ENCODE peak calls at places on chromosomes 1 and 21, in seven cellular contexts. One of them, this sample, is unnamed.

GRCh38 chr1:29133861-29134694 is 10.4 kb upstream of the TMEM200B start:
- DNase-seq in adrenal gland: no peak
- DNase-seq in esophagus squamous epithelium: no peak
- DNase-seq in transverse colon: no peak
- DNase-seq in stomach: no peak
- DNase-seq in heart left ventricle: no peak
- DNase-seq in prostate gland: no peak
- DNase-seq in this sample: no peak

GRCh38 chr1:94250341-94250740 is 13.0 kb upstream of the ARHGAP29 start:
- DNase-seq in adrenal gland: no peak
- DNase-seq in esophagus squamous epithelium: no peak
- DNase-seq in transverse colon: no peak
- DNase-seq in stomach: peak
- DNase-seq in heart left ventricle: no peak
- DNase-seq in prostate gland: no peak
- DNase-seq in this sample: no peak

GRCh38 chr21:36113647-36114428 is 21.0 kb upstream of the CBR3 start:
- DNase-seq in adrenal gland: no peak
- DNase-seq in esophagus squamous epithelium: no peak
- DNase-seq in transverse colon: peak
- DNase-seq in stomach: peak
- DNase-seq in heart left ventricle: no peak
- DNase-seq in prostate gland: peak
- DNase-seq in this sample: no peak

GRCh38 chr1:32933742-32934322 is 30.8 kb downstream of the RNF19B start:
- DNase-seq in adrenal gland: peak
- DNase-seq in esophagus squamous epithelium: no peak
- DNase-seq in transverse colon: peak
- DNase-seq in stomach: peak
- DNase-seq in heart left ventricle: no peak
- DNase-seq in prostate gland: peak
- DNase-seq in this sample: peak

GRCh38 chr1:224114787-224115175 is 870 bp downstream of the FBXO28 start:
- DNase-seq in adrenal gland: no peak
- DNase-seq in esophagus squamous epithelium: no peak
- DNase-seq in transverse colon: no peak
- DNase-seq in stomach: no peak
- DNase-seq in heart left ventricle: no peak
- DNase-seq in prostate gland: no peak
- DNase-seq in this sample: no peak

GRCh38 chr1:110070282-110070967 is at the start of gene ALX3:
- DNase-seq in adrenal gland: no peak
- DNase-seq in esophagus squamous epithelium: no peak
- DNase-seq in transverse colon: no peak
- DNase-seq in stomach: no peak
- DNase-seq in heart left ventricle: no peak
- DNase-seq in prostate gland: no peak
- DNase-seq in this sample: no peak

GRCh38 chr1:183126000-183126366 is 60.1 kb upstream of the LAMC2 start:
- DNase-seq in adrenal gland: no peak
- DNase-seq in esophagus squamous epithelium: no peak
- DNase-seq in transverse colon: no peak
- DNase-seq in stomach: no peak
- DNase-seq in heart left ventricle: no peak
- DNase-seq in prostate gland: no peak
- DNase-seq in this sample: no peak

GRCh38 chr1:109490029-109490933 is 3.6 kb upstream of the CYB561D1 start:
- DNase-seq in adrenal gland: peak
- DNase-seq in esophagus squamous epithelium: no peak
- DNase-seq in transverse colon: peak
- DNase-seq in stomach: peak
- DNase-seq in heart left ventricle: no peak
- DNase-seq in prostate gland: peak
- DNase-seq in this sample: peak

GRCh38 chr1:187788686-187789085 is 959.9 kb downstream of the PLA2G4A start:
- DNase-seq in adrenal gland: no peak
- DNase-seq in esophagus squamous epithelium: no peak
- DNase-seq in transverse colon: no peak
- DNase-seq in stomach: no peak
- DNase-seq in heart left ventricle: no peak
- DNase-seq in prostate gland: no peak
- DNase-seq in this sample: no peak

GRCh38 chr21:35406600-35406999 is 357.5 kb upstream of the RUNX1 start:
- DNase-seq in adrenal gland: no peak
- DNase-seq in esophagus squamous epithelium: no peak
- DNase-seq in transverse colon: no peak
- DNase-seq in stomach: no peak
- DNase-seq in heart left ventricle: no peak
- DNase-seq in prostate gland: no peak
- DNase-seq in this sample: no peak

GRCh38 chr1:7250176-7250575 is 464.9 kb downstream of the CAMTA1 start:
- DNase-seq in adrenal gland: no peak
- DNase-seq in esophagus squamous epithelium: no peak
- DNase-seq in transverse colon: no peak
- DNase-seq in stomach: no peak
- DNase-seq in heart left ventricle: no peak
- DNase-seq in prostate gland: no peak
- DNase-seq in this sample: no peak

GRCh38 chr1:159941867-159942560 is 3.4 kb downstream of the IGSF9 start:
- DNase-seq in adrenal gland: no peak
- DNase-seq in esophagus squamous epithelium: no peak
- DNase-seq in transverse colon: no peak
- DNase-seq in stomach: no peak
- DNase-seq in heart left ventricle: no peak
- DNase-seq in prostate gland: no peak
- DNase-seq in this sample: no peak

GRCh38 chr1:20494609-20495311 is 8.8 kb upstream of the CAMK2N1 start:
- DNase-seq in adrenal gland: peak
- DNase-seq in esophagus squamous epithelium: no peak
- DNase-seq in transverse colon: no peak
- DNase-seq in stomach: no peak
- DNase-seq in heart left ventricle: no peak
- DNase-seq in prostate gland: no peak
- DNase-seq in this sample: no peak

DNA sequence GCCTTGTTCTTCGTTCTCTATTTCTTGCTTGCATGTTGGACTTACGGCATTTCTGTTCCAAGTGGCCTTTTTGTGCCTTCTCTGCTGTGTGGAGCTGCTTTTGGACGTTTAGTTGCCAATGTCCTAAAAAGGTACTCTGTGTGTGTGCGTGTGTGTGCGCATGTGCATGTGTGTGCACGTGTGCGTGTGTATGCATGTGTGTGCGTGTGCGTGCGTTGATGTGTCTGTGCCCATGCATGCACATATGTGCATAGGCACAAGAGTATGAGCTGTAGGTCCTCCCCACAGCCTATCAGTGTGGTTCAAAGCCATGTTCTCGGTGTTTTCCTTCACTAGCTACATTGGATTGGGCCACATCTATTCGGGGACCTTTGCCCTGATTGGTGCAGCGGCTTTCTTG is 13.7 kb downstream of the NPPA start:
- DNase-seq in adrenal gland: no peak
- DNase-seq in esophagus squamous epithelium: no peak
- DNase-seq in transverse colon: no peak
- DNase-seq in stomach: no peak
- DNase-seq in heart left ventricle: no peak
- DNase-seq in prostate gland: no peak
- DNase-seq in this sample: no peak
- TF ChIP-seq POLR2A in adrenal gland: no peak
- TF ChIP-seq POLR2A in esophagus squamous epithelium: no peak
- TF ChIP-seq POLR2A in transverse colon: no peak
- TF ChIP-seq POLR2A in stomach: no peak
- TF ChIP-seq POLR2A in heart left ventricle: no peak
- TF ChIP-seq POLR2A in prostate gland: no peak
- TF ChIP-seq POLR2A in this sample: no peak

GRCh38 chr1:89023026-89023425 is 360 bp upstream of the GBP3 start:
- DNase-seq in adrenal gland: no peak
- DNase-seq in esophagus squamous epithelium: no peak
- DNase-seq in transverse colon: no peak
- DNase-seq in stomach: no peak
- DNase-seq in heart left ventricle: no peak
- DNase-seq in prostate gland: no peak
- DNase-seq in this sample: no peak
- H3K4me3 ChIP-seq in adrenal gland: peak
- H3K4me3 ChIP-seq in esophagus squamous epithelium: peak
- H3K4me3 ChIP-seq in transverse colon: no peak
- H3K4me3 ChIP-seq in stomach: peak
- H3K4me3 ChIP-seq in heart left ventricle: peak
- H3K4me3 ChIP-seq in prostate gland: no peak
- H3K4me3 ChIP-seq in this sample: no peak

DNA sequence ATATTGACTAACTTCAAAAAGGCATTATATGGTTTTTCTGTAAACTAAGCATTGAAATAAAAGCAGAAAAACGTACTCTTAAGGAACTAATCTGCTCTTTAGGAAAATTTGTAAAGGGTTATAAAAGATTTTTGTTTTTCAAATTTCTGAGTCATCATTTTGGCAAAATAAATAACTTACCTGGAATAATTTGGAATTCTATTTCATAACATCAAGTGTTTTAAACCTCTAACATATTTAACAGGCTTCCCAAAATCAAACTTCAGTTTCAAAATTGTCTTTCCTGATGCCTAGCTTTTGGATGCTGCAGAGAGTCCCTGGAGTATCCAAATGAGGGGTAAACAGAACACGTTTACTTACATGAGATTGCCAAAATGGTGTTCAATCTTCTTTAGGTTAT is 108.5 kb downstream of the COP1 start:
- DNase-seq in adrenal gland: no peak
- DNase-seq in esophagus squamous epithelium: no peak
- DNase-seq in transverse colon: no peak
- DNase-seq in stomach: no peak
- DNase-seq in heart left ventricle: no peak
- DNase-seq in prostate gland: no peak
- DNase-seq in this sample: no peak
- TF ChIP-seq POLR2A in adrenal gland: no peak
- TF ChIP-seq POLR2A in esophagus squamous epithelium: no peak
- TF ChIP-seq POLR2A in transverse colon: no peak
- TF ChIP-seq POLR2A in stomach: no peak
- TF ChIP-seq POLR2A in heart left ventricle: no peak
- TF ChIP-seq POLR2A in prostate gland: no peak
- TF ChIP-seq POLR2A in this sample: no peak

DNA sequence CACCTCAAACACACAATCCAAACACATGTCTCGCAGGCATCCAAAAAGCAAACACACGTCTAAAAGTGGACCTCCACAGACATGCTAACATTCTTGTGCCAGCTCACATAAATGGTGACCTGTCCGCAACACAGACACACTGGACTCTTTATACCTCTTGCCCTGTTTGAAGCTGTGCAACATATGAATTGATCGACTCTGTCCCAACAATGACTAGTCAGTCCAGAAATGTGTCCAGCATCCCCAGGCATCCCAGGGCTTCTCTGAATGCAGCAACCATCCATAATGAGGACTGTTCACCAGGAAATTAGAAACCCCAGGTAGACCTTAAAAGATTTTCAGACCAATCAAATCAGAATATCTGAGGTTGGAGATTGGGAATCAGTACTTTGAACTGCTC is 3.2 kb downstream of the DDR2 start:
- DNase-seq in adrenal gland: no peak
- DNase-seq in esophagus squamous epithelium: no peak
- DNase-seq in transverse colon: no peak
- DNase-seq in stomach: no peak
- DNase-seq in heart left ventricle: no peak
- DNase-seq in prostate gland: no peak
- DNase-seq in this sample: no peak
- H3K4me3 ChIP-seq in adrenal gland: peak
- H3K4me3 ChIP-seq in esophagus squamous epithelium: peak
- H3K4me3 ChIP-seq in transverse colon: no peak
- H3K4me3 ChIP-seq in stomach: peak
- H3K4me3 ChIP-seq in heart left ventricle: no peak
- H3K4me3 ChIP-seq in prostate gland: no peak
- H3K4me3 ChIP-seq in this sample: no peak

GRCh38 chr21:37845535-37845934 is 70.7 kb downstream of the KCNJ6 start:
- DNase-seq in adrenal gland: no peak
- DNase-seq in esophagus squamous epithelium: no peak
- DNase-seq in transverse colon: no peak
- DNase-seq in stomach: peak
- DNase-seq in heart left ventricle: no peak
- DNase-seq in prostate gland: no peak
- DNase-seq in this sample: no peak
- TF ChIP-seq POLR2A in adrenal gland: no peak
- TF ChIP-seq POLR2A in esophagus squamous epithelium: no peak
- TF ChIP-seq POLR2A in transverse colon: no peak
- TF ChIP-seq POLR2A in stomach: no peak
- TF ChIP-seq POLR2A in heart left ventricle: no peak
- TF ChIP-seq POLR2A in prostate gland: no peak
- TF ChIP-seq POLR2A in this sample: no peak

DNA sequence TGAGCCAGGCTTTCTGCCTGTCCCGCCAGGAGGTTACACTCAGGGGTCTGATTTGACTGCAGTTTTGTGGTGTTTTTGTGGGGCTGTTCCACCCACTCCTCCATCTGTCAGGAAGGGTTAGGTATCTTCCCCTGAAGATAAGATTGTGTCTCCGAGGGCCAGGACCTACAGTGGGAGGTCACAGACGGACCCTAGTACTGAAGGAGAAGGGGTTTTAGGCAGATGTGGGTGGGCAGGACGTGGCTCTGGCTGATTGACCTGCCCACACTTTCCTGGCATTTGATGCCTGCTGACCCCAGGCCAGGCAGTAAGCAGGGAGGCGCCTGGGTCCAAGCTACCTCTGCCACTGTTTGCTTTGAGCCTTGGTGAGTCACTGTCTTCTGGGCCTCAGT is 13.9 kb downstream of the RPS6KA1 start:
- DNase-seq in adrenal gland: no peak
- DNase-seq in esophagus squamous epithelium: no peak
- DNase-seq in transverse colon: no peak
- DNase-seq in stomach: no peak
- DNase-seq in heart left ventricle: no peak
- DNase-seq in prostate gland: no peak
- DNase-seq in this sample: no peak
- H3K4me3 ChIP-seq in adrenal gland: no peak
- H3K4me3 ChIP-seq in esophagus squamous epithelium: no peak
- H3K4me3 ChIP-seq in transverse colon: no peak
- H3K4me3 ChIP-seq in stomach: no peak
- H3K4me3 ChIP-seq in heart left ventricle: peak
- H3K4me3 ChIP-seq in prostate gland: no peak
- H3K4me3 ChIP-seq in this sample: no peak

DNA sequence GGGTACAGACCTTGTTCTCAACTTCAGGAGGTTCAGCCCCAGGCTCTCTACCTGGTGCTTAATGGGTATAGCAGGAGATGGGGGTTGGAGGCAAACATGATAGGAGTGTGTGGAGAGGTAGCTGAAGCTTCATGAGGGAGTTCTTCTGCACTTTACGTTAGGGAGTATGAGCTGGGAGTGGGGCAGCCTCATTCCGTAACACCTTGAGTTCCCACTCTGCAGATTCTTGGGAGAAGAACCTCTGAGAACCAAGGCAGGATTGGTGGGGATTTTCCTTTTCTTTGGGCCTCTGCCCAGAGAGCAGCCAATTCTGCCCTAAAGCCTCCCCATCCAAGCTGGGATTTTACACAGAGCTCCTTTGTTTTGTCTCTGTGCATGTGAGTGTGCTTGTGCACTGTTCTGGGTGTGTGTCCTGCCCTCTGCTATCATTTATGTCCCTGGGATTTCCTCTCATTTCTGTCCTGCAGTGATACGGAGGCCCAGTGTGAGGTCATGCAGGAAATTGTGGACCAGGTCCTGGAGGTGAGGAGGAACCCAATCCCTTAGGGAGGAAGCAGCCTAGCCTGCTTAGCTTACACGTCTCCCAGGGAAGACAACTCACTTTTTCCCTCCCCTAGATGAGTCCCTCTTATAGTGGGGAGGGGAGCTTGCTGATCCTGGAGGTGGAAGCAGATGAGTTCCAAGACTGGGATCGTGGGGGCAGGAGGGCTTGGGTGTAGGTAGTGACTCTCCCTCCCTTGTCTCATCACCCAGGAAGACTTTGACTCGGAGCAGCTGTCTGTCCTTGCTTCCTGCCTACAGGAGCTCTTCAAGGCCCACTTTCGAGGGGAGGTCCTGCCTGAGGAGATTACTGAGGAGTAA is 11.6 kb upstream of the SLC27A3 start:
- DNase-seq in adrenal gland: no peak
- DNase-seq in esophagus squamous epithelium: no peak
- DNase-seq in transverse colon: no peak
- DNase-seq in stomach: no peak
- DNase-seq in heart left ventricle: no peak
- DNase-seq in prostate gland: no peak
- DNase-seq in this sample: no peak
- TF ChIP-seq POLR2A in adrenal gland: no peak
- TF ChIP-seq POLR2A in esophagus squamous epithelium: no peak
- TF ChIP-seq POLR2A in transverse colon: no peak
- TF ChIP-seq POLR2A in stomach: no peak
- TF ChIP-seq POLR2A in heart left ventricle: no peak
- TF ChIP-seq POLR2A in prostate gland: no peak
- TF ChIP-seq POLR2A in this sample: no peak

This sample was measured in uterus.